ENCODE peak calls at places on chromosome 13, in ten cellular contexts. J is choroid plexus epithelial cell; U is hepatocyte; Y is cardiac fibroblast; K is pancreas; H is brain microvascular endothelial cell; X is stomach; B is heart left ventricle; O is mucosa of descending colon; L is CD8-positive, alpha-beta T cell. D is an unnamed sample.

GRCh38 chr13:55816976-55817601 is 1323.6 kb upstream of the PRR20A start:
- DNase-seq in J (no peak), U (no peak), Y (no peak), K (no peak), H (no peak), X (no peak), B (no peak), O (no peak), L (no peak), D (no peak)

GRCh38 chr13:92984151-92984550 is 242.5 kb upstream of the GPC6 start:
- DNase-seq in J (no peak), U (no peak), Y (no peak), K (no peak), H (no peak), X (no peak), B (no peak), O (no peak), L (no peak), D (peak)

GRCh38 chr13:26881154-26881553 is 120.6 kb upstream of the GPR12 start:
- DNase-seq in J (peak), U (no peak), Y (peak), K (no peak), H (peak), X (no peak), B (no peak), O (no peak), L (no peak), D (peak)

GRCh38 chr13:75963318-75963717 is 327.2 kb downstream of the LMO7 start:
- DNase-seq in J (no peak), U (no peak), Y (peak), K (no peak), H (no peak), X (no peak), B (no peak), O (no peak), L (no peak), D (peak)

GRCh38 chr13:93039131-93039530 is 187.5 kb upstream of the GPC6 start:
- DNase-seq in J (peak), U (no peak), Y (peak), K (no peak), H (peak), X (no peak), B (no peak), O (no peak), L (no peak), D (peak)

GRCh38 chr13:104376588-104376987 is 1310.4 kb upstream of the SLC10A2 start:
- DNase-seq in J (no peak), U (no peak), Y (no peak), K (no peak), H (no peak), X (no peak), B (no peak), O (no peak), L (no peak), D (no peak)

GRCh38 chr13:27035892-27036235 is 135.7 kb downstream of the USP12 start:
- DNase-seq in J (peak), U (no peak), Y (peak), K (no peak), H (peak), X (no peak), B (no peak), O (no peak), L (no peak), D (peak)

GRCh38 chr13:105441406-105441805 is 1094.1 kb downstream of the EFNB2 start:
- DNase-seq in J (peak), U (no peak), Y (no peak), K (no peak), H (no peak), X (no peak), B (no peak), O (no peak), L (no peak), D (no peak)

GRCh38 chr13:59112375-59112774 is 1051.4 kb downstream of the DIAPH3 start:
- DNase-seq in J (peak), U (peak), Y (peak), K (no peak), H (peak), X (no peak), B (no peak), O (no peak), L (no peak), D (peak)

GRCh38 chr13:101082441-101082840 is 333.9 kb downstream of the NALCN start:
- DNase-seq in J (no peak), U (no peak), Y (no peak), K (no peak), H (no peak), X (no peak), B (no peak), O (no peak), L (no peak), D (no peak)

GRCh38 chr13:46961719-46962118 is 64.9 kb upstream of the HTR2A start:
- DNase-seq in J (peak), U (peak), Y (peak), K (no peak), H (peak), X (no peak), B (no peak), O (no peak), L (no peak), D (peak)

GRCh38 chr13:27401210-27401609 is 23.2 kb upstream of the GTF3A start:
- DNase-seq in J (no peak), U (peak), Y (no peak), K (no peak), H (no peak), X (no peak), B (no peak), O (peak), L (no peak), D (no peak)

GRCh38 chr13:35198821-35199220 is 256.8 kb downstream of the NBEA start:
- DNase-seq in J (no peak), U (no peak), Y (no peak), K (no peak), H (no peak), X (no peak), B (no peak), O (no peak), L (no peak), D (no peak)

GRCh38 chr13:109273326-109273751 is 513.0 kb downstream of the IRS2 start:
- DNase-seq in J (peak), U (no peak), Y (peak), K (no peak), H (peak), X (no peak), B (no peak), O (no peak), L (no peak), D (peak)
- H3K4me3 ChIP-seq in J (peak), U (no peak), Y (no peak), K (no peak), H (peak), X (no peak), B (no peak), O (no peak), L (no peak), D (peak)

GRCh38 chr13:80251403-80251802 is 89.5 kb downstream of the SPRY2 start:
- DNase-seq in J (peak), U (peak), Y (peak), K (no peak), H (peak), X (no peak), B (no peak), O (no peak), L (no peak), D (peak)
- TF ChIP-seq CTCF in J (no peak), U (no peak), Y (no peak), K (no peak), H (no peak), X (no peak), B (no peak), O (no peak), L (no peak), D (no peak)

GRCh38 chr13:106623799-106624198 is 55.9 kb upstream of the ARGLU1 start:
- DNase-seq in J (no peak), U (no peak), Y (no peak), K (no peak), H (no peak), X (no peak), B (no peak), O (no peak), L (no peak), D (no peak)
- H3K4me3 ChIP-seq in J (no peak), U (no peak), Y (no peak), K (no peak), H (no peak), X (no peak), B (no peak), O (no peak), L (no peak), D (no peak)

GRCh38 chr13:33153421-33154381 is 131.9 kb downstream of the STARD13 start:
- DNase-seq in J (peak), U (no peak), Y (peak), K (peak), H (peak), X (no peak), B (peak), O (no peak), L (no peak), D (peak)
- TF ChIP-seq CTCF in J (peak), U (no peak), Y (peak), K (no peak), H (peak), X (no peak), B (no peak), O (no peak), L (no peak), D (no peak)

DNA sequence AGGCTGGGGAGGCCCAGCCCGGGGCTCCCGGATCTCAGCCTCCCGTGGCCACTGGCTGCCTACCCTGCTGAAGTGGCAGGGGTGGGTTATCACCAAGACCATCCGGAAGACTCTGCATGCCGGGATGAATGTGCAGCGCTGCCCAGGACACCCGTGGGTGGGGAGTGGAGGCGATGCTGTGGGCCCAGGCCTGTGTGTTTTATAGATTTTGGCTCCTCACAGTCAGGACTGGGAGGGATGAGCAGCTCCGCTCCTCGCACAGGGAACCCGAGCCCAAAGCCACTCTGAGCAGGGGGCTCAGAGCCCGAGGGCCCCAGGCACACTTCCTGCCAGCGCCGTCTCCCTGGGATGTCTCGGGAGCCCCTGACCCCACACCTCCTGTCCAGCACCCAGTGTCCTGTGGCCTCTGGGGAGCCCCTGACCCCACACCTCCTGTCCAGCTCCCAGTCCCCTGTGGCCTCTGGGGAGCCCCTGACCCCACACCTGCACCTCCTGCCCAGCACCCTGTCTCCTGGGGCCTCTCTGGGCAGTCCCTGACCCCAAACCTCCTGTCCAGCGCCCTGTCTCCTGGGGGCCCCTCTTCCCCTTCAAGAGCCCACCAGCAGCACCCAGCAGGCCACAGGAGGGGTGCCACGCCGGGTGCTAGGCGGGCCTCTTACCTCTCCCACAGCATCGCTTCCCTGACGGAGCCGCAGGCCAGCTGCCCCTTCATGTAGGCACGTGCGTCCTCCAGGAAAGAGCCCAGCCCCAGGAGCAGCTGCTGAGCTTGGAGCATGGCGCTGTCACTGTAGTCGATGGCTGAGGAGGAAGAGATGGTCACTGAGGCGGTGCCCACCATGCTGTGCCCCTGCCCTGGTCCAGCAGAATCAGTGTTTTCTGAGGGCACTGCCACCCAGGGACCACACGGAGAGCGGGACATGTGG is 31.4 kb downstream of the NAXD start:
- DNase-seq in J (no peak), U (no peak), Y (no peak), K (no peak), H (no peak), X (no peak), B (no peak), O (no peak), L (no peak), D (no peak)
- H3K4me3 ChIP-seq in J (no peak), U (no peak), Y (no peak), K (no peak), H (no peak), X (no peak), B (no peak), O (no peak), L (no peak), D (no peak)

GRCh38 chr13:42215578-42216421 is 56.2 kb upstream of the AKAP11 start:
- DNase-seq in J (peak), U (peak), Y (peak), K (no peak), H (peak), X (no peak), B (no peak), O (no peak), L (no peak), D (peak)
- TF ChIP-seq CTCF in J (peak), U (peak), Y (peak), K (no peak), H (peak), X (peak), B (no peak), O (no peak), L (peak), D (peak)

GRCh38 chr13:20301391-20302071 is 69.4 kb upstream of the GJB6 start:
- DNase-seq in J (no peak), U (no peak), Y (peak), K (no peak), H (no peak), X (no peak), B (no peak), O (no peak), L (no peak), D (peak)
- H3K4me3 ChIP-seq in J (peak), U (no peak), Y (peak), K (no peak), H (peak), X (peak), B (peak), O (no peak), L (no peak), D (peak)

DNA sequence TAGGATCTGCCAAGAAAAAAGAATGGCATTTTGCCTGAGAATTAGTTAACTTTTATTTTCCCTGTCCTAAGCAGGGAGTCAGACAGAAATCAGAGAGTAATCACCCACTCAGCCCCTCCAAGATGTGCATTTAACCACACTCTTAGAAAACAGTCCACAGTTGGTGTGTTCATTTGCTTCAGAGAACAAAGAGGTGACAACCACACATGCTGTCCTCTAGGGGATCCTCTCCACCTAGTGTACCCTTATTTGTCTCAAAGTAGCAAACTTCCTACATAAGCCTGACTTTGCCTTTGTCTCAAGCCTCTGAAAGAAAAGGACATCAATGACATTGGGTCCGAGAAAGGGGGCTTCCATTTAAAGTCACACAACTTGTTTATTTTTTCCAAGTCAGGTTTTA is 107.0 kb upstream of the RFC3 start:
- DNase-seq in J (no peak), U (no peak), Y (no peak), K (no peak), H (no peak), X (no peak), B (no peak), O (no peak), L (no peak), D (no peak)
- TF ChIP-seq CTCF in J (no peak), U (no peak), Y (no peak), K (no peak), H (no peak), X (no peak), B (no peak), O (no peak), L (no peak), D (no peak)

GRCh38 chr13:67224148-67224846 is 5.8 kb downstream of the PCDH9 start:
- DNase-seq in J (peak), U (peak), Y (peak), K (peak), H (peak), X (peak), B (peak), O (peak), L (peak), D (peak)
- H3K4me3 ChIP-seq in J (peak), U (peak), Y (peak), K (no peak), H (peak), X (no peak), B (peak), O (no peak), L (no peak), D (no peak)

GRCh38 chr13:48731957-48732569 is 78.3 kb downstream of the CYSLTR2 start:
- DNase-seq in J (peak), U (peak), Y (peak), K (peak), H (no peak), X (peak), B (peak), O (peak), L (peak), D (peak)
- TF ChIP-seq CTCF in J (peak), U (peak), Y (peak), K (peak), H (peak), X (peak), B (peak), O (peak), L (peak), D (peak)